ENCODE peak calls at places on chromosomes 3 and 15, in four cellular contexts. H is right lobe of liver, Q is NB4, F is AG04450. K is an unnamed sample.

GRCh38 chr3:170355738-170356595 is 1.5 kb upstream of the SKIL start:
- DNase-seq in H (peak), Q (peak), F (no peak), K (no peak)

GRCh38 chr3:59704292-59704691 is 654.5 kb upstream of the CFAP20DC start:
- DNase-seq in H (no peak), Q (no peak), F (no peak), K (no peak)

GRCh38 chr3:108223928-108224327 is 1.7 kb upstream of the IFT57 start:
- DNase-seq in H (no peak), Q (peak), F (no peak), K (peak)

GRCh38 chr3:189276481-189277190 is 104.9 kb downstream of the TPRG1 start:
- DNase-seq in H (no peak), Q (peak), F (peak), K (no peak)

GRCh38 chr15:36109943-36110658 is 469.3 kb upstream of the CDIN1 start:
- DNase-seq in H (no peak), Q (no peak), F (no peak), K (no peak)

GRCh38 chr15:52337198-52337853 is 41.7 kb upstream of the MYO5C start:
- DNase-seq in H (no peak), Q (no peak), F (no peak), K (no peak)

GRCh38 chr3:124200336-124200901 is 208.5 kb upstream of the ROPN1 start:
- DNase-seq in H (no peak), Q (no peak), F (no peak), K (no peak)

GRCh38 chr15:97521390-97521789 is 439.1 kb upstream of the ARRDC4 start:
- DNase-seq in H (no peak), Q (no peak), F (no peak), K (no peak)

GRCh38 chr3:127531821-127532220 is 58.7 kb downstream of the TPRA1 start:
- DNase-seq in H (no peak), Q (no peak), F (no peak), K (no peak)

GRCh38 chr15:62925875-62926274 is 116.7 kb upstream of the TPM1 start:
- DNase-seq in H (no peak), Q (no peak), F (no peak), K (no peak)

GRCh38 chr3:193665370-193665989 is 72.5 kb downstream of the OPA1 start:
- DNase-seq in H (no peak), Q (peak), F (peak), K (peak)

GRCh38 chr15:44034933-44035624 is 160.0 kb downstream of the FRMD5 start:
- DNase-seq in H (no peak), Q (no peak), F (peak), K (no peak)

GRCh38 chr15:51080286-51080685 is 14.4 kb downstream of the TNFAIP8L3 start:
- DNase-seq in H (no peak), Q (no peak), F (no peak), K (no peak)

GRCh38 chr15:48602358-48603122 is 43.0 kb downstream of the FBN1 start:
- DNase-seq in H (no peak), Q (no peak), F (no peak), K (no peak)

GRCh38 chr3:152148579-152148978 is 120.2 kb upstream of the MBNL1 start:
- DNase-seq in H (no peak), Q (no peak), F (no peak), K (no peak)

GRCh38 chr15:92845109-92845508 is 55.0 kb upstream of the CHD2 start:
- DNase-seq in H (no peak), Q (peak), F (no peak), K (peak)

GRCh38 chr3:14455571-14456317 is 53.3 kb downstream of the SLC6A6 start:
- DNase-seq in H (no peak), Q (no peak), F (no peak), K (no peak)

GRCh38 chr15:38217788-38218609 is 34.6 kb upstream of the SPRED1 start:
- DNase-seq in H (no peak), Q (peak), F (no peak), K (no peak)

GRCh38 chr15:48963524-48964113 is at the start of gene SHC4:
- DNase-seq in H (peak), Q (peak), F (no peak), K (no peak)

GRCh38 chr15:76903251-76903681 is 1.9 kb downstream of the SCAPER start:
- DNase-seq in H (no peak), Q (peak), F (peak), K (peak)

GRCh38 chr3:138125548-138126221 is 6.5 kb downstream of the A4GNT start:
- DNase-seq in H (no peak), Q (peak), F (no peak), K (no peak)

GRCh38 chr3:45832691-45833090 is 9.2 kb downstream of the LZTFL1 start:
- DNase-seq in H (no peak), Q (peak), F (no peak), K (no peak)

GRCh38 chr15:64267331-64267973 is 88.5 kb downstream of the CSNK1G1 start:
- DNase-seq in H (no peak), Q (no peak), F (no peak), K (no peak)

GRCh38 chr3:4981160-4981687 is 2.0 kb downstream of the BHLHE40 start:
- DNase-seq in H (no peak), Q (peak), F (no peak), K (no peak)

GRCh38 chr3:195856410-195857084 is 44.8 kb upstream of the MUC4 start:
- DNase-seq in H (no peak), Q (peak), F (no peak), K (peak)

GRCh38 chr3:32399030-32399620 is 7.5 kb downstream of the CMTM7 start:
- DNase-seq in H (no peak), Q (peak), F (no peak), K (peak)

GRCh38 chr3:194768586-194768985 is 82.9 kb downstream of the FAM43A start:
- DNase-seq in H (no peak), Q (no peak), F (no peak), K (no peak)

GRCh38 chr3:146184616-146185015 is 23.6 kb upstream of the PLOD2 start:
- DNase-seq in H (no peak), Q (no peak), F (no peak), K (no peak)

GRCh38 chr3:26099692-26100091 is 309.8 kb downstream of the OXSM start:
- DNase-seq in H (no peak), Q (no peak), F (no peak), K (no peak)

GRCh38 chr15:64112077-64112772 is 16.4 kb downstream of the SNX1 start:
- DNase-seq in H (no peak), Q (no peak), F (no peak), K (no peak)

GRCh38 chr3:127694467-127695215 is 21.9 kb downstream of the ABTB1 start:
- DNase-seq in H (peak), Q (peak), F (no peak), K (peak)

GRCh38 chr15:41513282-41514227 is at the start of gene LTK:
- DNase-seq in H (no peak), Q (peak), F (no peak), K (no peak)

GRCh38 chr15:80950291-80951078 is 39.1 kb downstream of the MESD start:
- DNase-seq in H (no peak), Q (no peak), F (no peak), K (no peak)

GRCh38 chr15:68581725-68582124 is 2.9 kb downstream of the CORO2B start:
- DNase-seq in H (no peak), Q (no peak), F (no peak), K (no peak)

GRCh38 chr3:72123908-72124441 is 339.0 kb upstream of the PROK2 start:
- DNase-seq in H (peak), Q (no peak), F (peak), K (no peak)

DNA sequence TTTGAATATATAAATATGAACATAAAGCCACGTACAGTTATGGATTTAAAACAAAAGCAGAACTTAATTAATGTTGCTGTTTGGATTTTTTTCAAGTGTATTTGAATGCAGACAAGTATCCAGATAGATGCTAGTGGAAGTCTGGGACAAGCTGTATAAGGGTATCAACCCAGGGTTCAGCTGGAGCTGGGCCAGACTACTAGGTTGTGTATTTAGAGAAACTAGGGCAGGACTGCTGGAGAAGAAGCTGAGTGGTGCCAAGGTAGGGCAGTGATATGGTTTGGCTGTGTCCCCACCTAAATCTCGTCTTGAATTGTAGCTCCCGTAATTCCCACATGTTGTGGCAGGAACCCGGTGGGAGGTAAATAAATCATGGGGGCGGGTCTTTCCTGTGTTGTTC is 189.8 kb upstream of the CTDSPL start:
- DNase-seq in H (no peak), Q (no peak), F (no peak), K (no peak)
- H3K4me3 ChIP-seq in H (no peak), Q (no peak), F (no peak), K (no peak)

GRCh38 chr3:149816986-149817385 is 4.0 kb downstream of the RNF13 start:
- DNase-seq in H (no peak), Q (peak), F (no peak), K (no peak)
- H3K4me3 ChIP-seq in H (no peak), Q (no peak), F (no peak), K (no peak)

GRCh38 chr15:66927326-66928077 is 137.9 kb upstream of the SMAD3 start:
- DNase-seq in H (no peak), Q (no peak), F (no peak), K (no peak)

GRCh38 chr15:66925721-66926120 is 139.7 kb upstream of the SMAD3 start:
- DNase-seq in H (no peak), Q (no peak), F (no peak), K (no peak)

GRCh38 chr15:66929843-66930242 is 135.6 kb upstream of the SMAD3 start:
- DNase-seq in H (no peak), Q (no peak), F (no peak), K (no peak)

GRCh38 chr15:66928101-66928500 is 137.3 kb upstream of the SMAD3 start:
- DNase-seq in H (no peak), Q (no peak), F (no peak), K (no peak)

GRCh38 chr15:66928784-66929183 is 136.6 kb upstream of the SMAD3 start:
- DNase-seq in H (no peak), Q (no peak), F (no peak), K (no peak)
- H3K4me3 ChIP-seq in H (no peak), Q (no peak), F (no peak), K (no peak)

GRCh38 chr3:139537795-139538538 is 1.6 kb downstream of the RBP1 start:
- DNase-seq in H (no peak), Q (no peak), F (no peak), K (no peak)

GRCh38 chr3:139541156-139541897 is 1.8 kb upstream of the RBP1 start:
- DNase-seq in H (no peak), Q (no peak), F (no peak), K (no peak)

GRCh38 chr3:139541898-139542288 is 2.4 kb upstream of the RBP1 start:
- DNase-seq in H (no peak), Q (no peak), F (no peak), K (no peak)

GRCh38 chr3:139538733-139539132 is 809 bp downstream of the RBP1 start:
- DNase-seq in H (peak), Q (no peak), F (no peak), K (no peak)

GRCh38 chr3:139540686-139541085 is 1.1 kb upstream of the RBP1 start:
- DNase-seq in H (no peak), Q (no peak), F (no peak), K (peak)
- H3K4me3 ChIP-seq in H (peak), Q (no peak), F (peak), K (no peak)

K was measured in Jurkat, Clone E6-1.